ENCODE peak calls at places on chromosome 11, in four cellular contexts. M is astrocyte of the spinal cord, J is endothelial cell, V is left lung. P is an unnamed sample.

GRCh38 chr11:75383246-75383645 is 16.1 kb upstream of the RPS3 start:
- DNase-seq in J (peak; percentile 34), V (no peak), M (no peak), P (no peak)

GRCh38 chr11:64152841-64153691 is 12.8 kb downstream of the MACROD1 start:
- DNase-seq in J (peak; percentile 80), M (peak; percentile 29), V (peak; percentile 96), P (peak; percentile 82)

GRCh38 chr11:19407692-19408091 is 166.9 kb upstream of the E2F8 start:
- DNase-seq in M (no peak), J (no peak), V (no peak), P (no peak)

GRCh38 chr11:113447621-113448310 is 27.4 kb downstream of the DRD2 start:
- DNase-seq in M (peak; percentile 69), V (no peak), J (no peak), P (no peak)

GRCh38 chr11:73902303-73902702 is 25.5 kb downstream of the PAAF1 start:
- DNase-seq in V (no peak), M (no peak), J (no peak), P (no peak)

GRCh38 chr11:17012712-17013547 is 1.3 kb downstream of the PLEKHA7 start:
- DNase-seq in M (peak; percentile 85), J (peak; percentile 52), V (peak; percentile 81), P (peak; percentile 58)

GRCh38 chr11:40328890-40329617 is 1130.4 kb downstream of the LRRC4C start:
- DNase-seq in M (peak; percentile 100), J (peak; percentile 20), V (no peak), P (no peak)

GRCh38 chr11:13111813-13112130 is 102.7 kb downstream of the RASSF10 start:
- DNase-seq in J (no peak), V (no peak), M (no peak), P (no peak)

GRCh38 chr11:6237271-6237670 is 1.6 kb upstream of the CNGA4 start:
- DNase-seq in V (no peak), J (no peak), M (no peak), P (no peak)

GRCh38 chr11:2074266-2074825 is 64.8 kb downstream of the IGF2 start:
- DNase-seq in J (no peak), V (no peak), M (no peak), P (no peak)

GRCh38 chr11:69434341-69434960 is 47.0 kb upstream of the LINC01488 start:
- DNase-seq in V (no peak), J (no peak), M (no peak), P (peak; percentile 35)

GRCh38 chr11:43116071-43116470 is 195.7 kb upstream of the API5 start:
- DNase-seq in M (no peak), J (no peak), V (no peak), P (no peak)

GRCh38 chr11:41459602-41460405 is at the start of gene LRRC4C:
- DNase-seq in J (no peak), M (no peak), V (no peak), P (peak; percentile 8)

GRCh38 chr11:128874406-128874805 is 7.3 kb upstream of the KCNJ1 start:
- DNase-seq in V (no peak), M (peak; percentile 4), J (no peak), P (no peak)

GRCh38 chr11:57318178-57318577 is 6.6 kb downstream of the TNKS1BP1 start:
- DNase-seq in M (no peak), V (no peak), J (no peak), P (no peak)

GRCh38 chr11:128054323-128054910 is 532.9 kb downstream of the ETS1 start:
- DNase-seq in M (peak; percentile 30), J (no peak), V (no peak), P (no peak)

GRCh38 chr11:87239001-87239400 is 201.3 kb downstream of the TMEM135 start:
- DNase-seq in V (no peak), J (no peak), M (peak; percentile 33), P (no peak)

GRCh38 chr11:134120143-134120850 is 51.4 kb downstream of the JAM3 start:
- DNase-seq in V (no peak), J (no peak), M (peak; percentile 94), P (no peak)

GRCh38 chr11:12218909-12219308 is 108.5 kb downstream of the MICAL2 start:
- DNase-seq in V (no peak), M (no peak), J (no peak), P (no peak)

GRCh38 chr11:117535201-117535869 is 207.7 kb downstream of the CEP164 start:
- DNase-seq in J (no peak), M (no peak), V (peak; percentile 47), P (no peak)

GRCh38 chr11:3855808-3856491 is 486 bp downstream of the STIM1 start:
- DNase-seq in M (no peak), J (peak; percentile 47), V (peak; percentile 93), P (peak; percentile 55)

GRCh38 chr11:17768547-17768946 is 34.0 kb downstream of the KCNC1 start:
- DNase-seq in M (no peak), V (peak; percentile 56), J (no peak), P (no peak)

GRCh38 chr11:64097468-64098317 is 62.0 kb downstream of the FLRT1 start:
- DNase-seq in M (no peak), V (no peak), J (no peak), P (no peak)

GRCh38 chr11:101401245-101401644 is 182.6 kb downstream of the TRPC6 start:
- DNase-seq in V (no peak), J (no peak), M (peak; percentile 19), P (no peak)

GRCh38 chr11:68449951-68450350 is 10.6 kb upstream of the PPP6R3 start:
- DNase-seq in V (peak; percentile 50), J (no peak), M (no peak), P (no peak)

GRCh38 chr11:132134322-132134721 is 763.9 kb downstream of the NTM start:
- DNase-seq in V (no peak), M (peak; percentile 47), J (no peak), P (no peak)
- TF ChIP-seq CTCF in V (no peak), M (no peak), J (no peak), P (no peak)

DNA sequence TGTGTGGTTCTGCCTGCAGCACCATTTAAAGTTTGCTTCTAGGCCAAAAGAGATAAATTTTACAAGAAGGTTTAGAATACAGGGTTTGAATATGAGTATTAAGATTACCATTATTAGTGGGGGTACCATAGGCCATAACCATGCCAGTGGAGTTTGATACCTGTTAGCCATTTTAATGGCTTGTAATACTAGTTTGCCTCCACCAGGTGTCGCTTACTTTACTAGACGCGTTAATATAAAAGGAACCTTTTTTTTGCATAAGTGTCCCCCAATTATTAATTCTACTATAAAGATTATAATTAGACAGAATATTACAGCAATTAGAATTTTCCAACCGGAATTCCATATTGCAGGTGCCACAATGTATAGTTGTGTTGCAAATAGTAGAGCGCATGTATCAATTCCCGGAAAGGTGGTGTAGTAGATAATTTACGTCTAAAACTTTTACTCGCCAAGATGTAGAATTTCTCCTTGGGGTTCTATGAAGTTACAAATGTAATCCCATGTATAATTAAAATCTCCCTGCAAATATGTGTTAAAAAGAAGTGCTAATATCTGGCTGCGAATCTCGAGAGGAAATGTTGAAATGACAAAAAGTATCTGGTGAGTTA is 16.1 kb downstream of the MS4A6E start:
- DNase-seq in M (no peak), J (no peak), V (no peak), P (no peak)
- TF ChIP-seq CTCF in M (peak; percentile 22), J (peak; percentile 82), V (peak; percentile 55), P (peak; percentile 71)

GRCh38 chr11:33704240-33705002 is 3.8 kb upstream of the C11orf91 start:
- DNase-seq in M (no peak), J (no peak), V (no peak), P (no peak)
- TF ChIP-seq CTCF in M (no peak), J (no peak), V (no peak), P (no peak)

GRCh38 chr11:66331542-66332370 is 4.5 kb downstream of the RIN1 start:
- DNase-seq in M (no peak), J (no peak), V (no peak), P (no peak)

GRCh38 chr11:66328307-66329144 is 7.7 kb downstream of the RIN1 start:
- DNase-seq in V (peak; percentile 91), M (peak; percentile 63), J (peak; percentile 83), P (peak; percentile 82)

GRCh38 chr11:66332371-66333219 is 3.6 kb downstream of the RIN1 start:
- DNase-seq in J (no peak), V (peak; percentile 51), M (no peak), P (no peak)

GRCh38 chr11:66329165-66329673 is 7.0 kb downstream of the RIN1 start:
- DNase-seq in M (no peak), J (no peak), V (no peak), P (no peak)

GRCh38 chr11:66330931-66331330 is 5.3 kb downstream of the RIN1 start:
- DNase-seq in V (peak; percentile 61), J (no peak), M (no peak), P (no peak)
- TF ChIP-seq CTCF in V (no peak), J (no peak), M (no peak), P (no peak)

GRCh38 chr11:115215694-115216615 is 288.3 kb downstream of the CADM1 start:
- DNase-seq in M (no peak), J (peak; percentile 11), V (no peak), P (no peak)
- TF ChIP-seq CTCF in M (peak; percentile 50), J (peak; percentile 23), V (no peak), P (peak; percentile 38)

GRCh38 chr11:77184136-77184860 is 56.3 kb downstream of the MYO7A start:
- DNase-seq in V (peak; percentile 68), M (no peak), J (no peak), P (no peak)
- TF ChIP-seq CTCF in V (no peak), M (no peak), J (no peak), P (no peak)

DNA sequence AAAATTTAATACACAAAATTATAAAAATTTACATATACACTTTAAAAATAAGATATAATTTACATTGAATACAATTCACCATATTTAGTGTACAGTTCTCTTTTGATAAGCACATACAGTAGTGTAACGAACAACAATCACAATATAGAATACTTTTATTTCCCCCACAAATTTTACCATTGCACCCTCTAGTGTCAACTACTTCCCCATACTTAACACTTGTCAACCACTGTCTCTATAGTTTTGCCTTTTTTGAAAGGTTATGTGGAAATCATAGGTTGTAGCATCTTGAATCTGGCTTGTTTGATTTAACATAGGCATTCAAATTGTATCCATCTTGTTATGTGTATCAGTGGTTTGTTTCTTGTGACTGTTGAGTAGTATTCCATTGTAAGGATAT is 21.3 kb upstream of the PANX1 start:
- DNase-seq in V (no peak), J (no peak), M (no peak), P (no peak)
- TF ChIP-seq CTCF in V (no peak), J (no peak), M (peak; percentile 23), P (no peak)

DNA sequence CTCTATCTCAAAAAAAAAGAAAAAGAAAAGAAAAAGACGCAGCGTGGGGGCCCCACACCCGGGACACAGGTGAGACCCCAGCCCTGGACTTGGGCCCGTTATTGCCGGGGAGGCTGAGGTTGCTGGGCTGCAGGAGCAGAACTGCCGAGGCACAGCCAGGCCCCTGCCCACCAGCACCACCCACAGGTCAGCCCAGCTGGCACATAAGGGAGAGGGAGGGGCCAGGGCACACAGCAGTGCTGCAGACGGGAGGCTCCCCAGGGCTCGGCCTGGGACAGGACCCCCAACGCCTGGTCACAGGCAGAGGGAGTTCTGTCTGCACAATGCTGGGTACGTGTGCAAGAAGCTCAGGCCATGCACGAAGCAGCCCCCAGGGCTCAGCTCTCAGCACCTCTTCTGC is 18.5 kb downstream of the CHID1 start:
- DNase-seq in V (no peak), M (no peak), J (no peak), P (no peak)
- TF ChIP-seq CTCF in V (no peak), M (peak; percentile 37), J (no peak), P (no peak)

GRCh38 chr11:55707029-55707428 is 45.0 kb downstream of the OR4C6 start:
- DNase-seq in J (no peak), V (no peak), M (peak; percentile 10), P (no peak)
- TF ChIP-seq CTCF in J (peak; percentile 70), V (peak; percentile 21), M (peak; percentile 46), P (peak; percentile 42)

GRCh38 chr11:126764221-126764620 is 236.3 kb downstream of the KIRREL3 start:
- DNase-seq in M (no peak), V (no peak), J (no peak), P (no peak)
- TF ChIP-seq CTCF in M (peak; percentile 30), V (no peak), J (no peak), P (no peak)

P was measured in nephron progenitor cell.